ENCODE peak calls at places on chromosomes 11 and 22, in six cellular contexts. M, A, D, Y, F and L are unnamed samples. For H3K36me3 and H3K4me1, the result is how much of the 10 kb centered on the place peaks cover.

GRCh38 chr11:130839950-130840666 is 76.2 kb downstream of the SNX19 start:
- DNase-seq in M (no peak), A (no peak), D (no peak), Y (no peak), F (no peak), L (no peak)

GRCh38 chr11:48148749-48149148 is 67.9 kb upstream of the OR4B1 start:
- DNase-seq in M (no peak), A (no peak), D (no peak), Y (no peak), F (no peak), L (no peak)

GRCh38 chr11:9109858-9110731 is 18.7 kb upstream of the SCUBE2 start:
- DNase-seq in M (no peak), A (no peak), D (no peak), Y (peak), F (no peak), L (no peak)

GRCh38 chr22:43205261-43205691 is 18.3 kb upstream of the TTLL12 start:
- DNase-seq in M (no peak), A (no peak), D (no peak), Y (no peak), F (no peak), L (no peak)

GRCh38 chr22:44623771-44624510 is 78.1 kb upstream of the PRR5 start:
- DNase-seq in M (no peak), A (peak), D (no peak), Y (no peak), F (no peak), L (peak)

GRCh38 chr11:71065794-71066193 is 186.6 kb downstream of the SHANK2 start:
- DNase-seq in M (no peak), A (no peak), D (no peak), Y (no peak), F (no peak), L (no peak)

GRCh38 chr11:103789957-103790356 is 246.5 kb upstream of the DDI1 start:
- DNase-seq in M (no peak), A (no peak), D (no peak), Y (no peak), F (no peak), L (no peak)

GRCh38 chr11:20719821-20720220 is 50.4 kb downstream of the NELL1 start:
- DNase-seq in M (no peak), A (no peak), D (no peak), Y (no peak), F (no peak), L (no peak)

GRCh38 chr11:110089617-110090282 is 3.4 kb upstream of the ZC3H12C start:
- DNase-seq in M (no peak), A (no peak), D (no peak), Y (no peak), F (no peak), L (no peak)

GRCh38 chr11:44128729-44129128 is 33.3 kb downstream of the EXT2 start:
- DNase-seq in M (no peak), A (no peak), D (no peak), Y (no peak), F (no peak), L (no peak)

GRCh38 chr11:75597636-75598035 is 35.6 kb downstream of the SERPINH1 start:
- DNase-seq in M (no peak), A (peak), D (peak), Y (no peak), F (no peak), L (no peak)

GRCh38 chr11:66915046-66915832 is 42.9 kb downstream of the PC start:
- DNase-seq in M (no peak), A (peak), D (no peak), Y (no peak), F (no peak), L (no peak)

GRCh38 chr11:71435278-71435951 is 12.8 kb downstream of the DHCR7 start:
- DNase-seq in M (no peak), A (no peak), D (no peak), Y (no peak), F (no peak), L (no peak)

GRCh38 chr11:78606667-78607066 is 32.0 kb upstream of the NARS2 start:
- DNase-seq in M (no peak), A (no peak), D (no peak), Y (no peak), F (no peak), L (no peak)

GRCh38 chr11:112082729-112083128 is 3.8 kb downstream of the TIMM8B start:
- DNase-seq in M (no peak), A (no peak), D (no peak), Y (no peak), F (no peak), L (no peak)

GRCh38 chr11:119365071-119365591 is 16.4 kb downstream of the USP2 start:
- DNase-seq in M (no peak), A (no peak), D (no peak), Y (no peak), F (no peak), L (peak)

GRCh38 chr11:63595296-63595695 is 18.9 kb downstream of the PLAAT3 start:
- DNase-seq in M (no peak), A (no peak), D (no peak), Y (peak), F (no peak), L (no peak)

GRCh38 chr22:31230871-31231621 is 18.9 kb downstream of the LIMK2 start:
- DNase-seq in M (peak), A (peak), D (peak), Y (no peak), F (no peak), L (no peak)

GRCh38 chr11:32893947-32894827 is 1.6 kb downstream of the QSER1 start:
- DNase-seq in M (peak), A (peak), D (peak), Y (no peak), F (no peak), L (no peak)

GRCh38 chr11:71977743-71978418 is 20.8 kb upstream of the IL18BP start:
- DNase-seq in M (peak), A (peak), D (peak), Y (no peak), F (peak), L (no peak)

GRCh38 chr11:129785383-129786111 is 30.1 kb upstream of the TMEM45B start:
- DNase-seq in M (no peak), A (peak), D (peak), Y (no peak), F (no peak), L (no peak)

GRCh38 chr11:66454253-66454652 is 12.5 kb upstream of the PELI3 start:
- DNase-seq in M (no peak), A (no peak), D (no peak), Y (no peak), F (no peak), L (no peak)

GRCh38 chr22:44448271-44448780 is 49.7 kb downstream of the RTL6 start:
- DNase-seq in M (peak), A (no peak), D (no peak), Y (no peak), F (peak), L (peak)

GRCh38 chr11:88569342-88569741 is 231.8 kb upstream of the CTSC start:
- DNase-seq in M (no peak), A (no peak), D (no peak), Y (no peak), F (no peak), L (no peak)

GRCh38 chr22:45638834-45639746 is 32.5 kb upstream of the ATXN10 start:
- DNase-seq in M (peak), A (peak), D (peak), Y (no peak), F (peak), L (no peak)
- TF ChIP-seq POLR2AphosphoS5 in M (no peak), A (no peak), D (no peak), Y (peak), F (no peak), L (peak)

DNA sequence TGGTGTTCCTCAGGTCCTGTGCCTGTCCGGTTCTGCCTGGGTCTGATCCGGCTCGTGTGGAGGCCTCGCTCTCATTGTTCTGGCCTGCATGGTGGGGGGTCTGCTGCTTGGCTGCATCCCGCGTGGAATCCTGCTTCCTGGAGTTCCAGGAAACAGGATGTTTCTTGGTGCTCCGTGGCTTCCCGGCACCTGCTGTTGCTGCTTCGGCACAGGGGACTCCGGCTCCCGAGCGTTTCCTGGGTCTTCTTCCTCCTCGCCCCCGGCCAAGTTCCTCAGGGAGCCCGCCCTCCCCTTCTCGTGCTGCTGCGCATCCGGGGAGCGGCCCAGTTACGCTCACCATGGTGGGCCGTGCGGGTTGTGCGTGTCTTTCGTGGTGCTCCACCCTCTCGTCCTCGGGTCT is 29.9 kb downstream of the GLB1L2 start:
- DNase-seq in M (no peak), A (peak), D (no peak), Y (no peak), F (peak), L (peak)
- H3K36me3 ChIP-seq in M (under half), A (under half), D (under half), Y (under half), F (under half), L (under half)

DNA sequence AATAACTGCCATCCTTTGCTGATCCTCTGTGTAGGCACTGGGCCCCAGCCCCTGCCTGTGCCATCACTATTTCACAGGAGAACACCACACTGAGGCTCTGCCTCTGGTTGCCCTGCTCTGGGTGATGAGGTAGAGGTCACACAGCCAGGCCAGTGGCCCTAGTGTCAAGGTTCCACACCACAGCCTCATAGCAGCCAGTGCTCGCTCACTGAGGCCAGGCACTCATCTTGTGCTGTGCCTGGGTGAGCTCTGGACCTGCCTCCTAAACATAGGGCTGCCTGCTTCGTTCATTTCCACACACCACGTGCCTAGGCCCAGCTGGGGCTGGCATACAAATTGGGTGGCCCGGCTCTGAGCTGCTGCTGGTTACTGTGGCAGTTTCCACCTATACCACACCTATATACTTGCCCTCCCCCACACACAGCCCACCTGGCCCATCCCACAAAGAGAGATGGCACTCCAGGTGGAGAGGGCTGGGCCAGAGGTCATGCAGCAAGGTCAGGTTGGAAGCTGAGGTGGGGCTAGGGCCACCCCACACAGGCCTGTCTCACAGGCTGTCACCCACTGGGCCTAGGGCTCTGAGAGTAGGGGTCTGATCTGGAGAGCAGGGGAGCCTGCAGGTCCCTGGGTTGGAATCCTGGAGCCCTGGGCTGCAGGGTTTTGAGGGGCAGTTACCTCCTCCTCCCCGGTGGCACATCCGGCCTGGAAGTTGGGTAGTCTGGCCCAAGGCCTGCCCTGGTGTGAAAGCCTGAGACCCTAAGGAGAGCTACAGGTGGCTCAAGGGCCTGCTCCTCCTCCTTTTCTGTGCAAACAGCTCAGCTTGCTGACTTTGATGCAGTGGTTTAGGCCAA is 11.2 kb downstream of the KCNQ1OT1 start:
- DNase-seq in M (no peak), A (no peak), D (no peak), Y (no peak), F (peak), L (peak)
- H3K4me1 ChIP-seq in M (under half), A (half or more), D (half or more), Y (half or more), F (under half), L (under half)

GRCh38 chr11:81700061-81700460 is 1033.6 kb downstream of the FAM181B start:
- DNase-seq in M (no peak), A (no peak), D (no peak), Y (no peak), F (no peak), L (no peak)
- TF ChIP-seq POLR2AphosphoS5 in M (no peak), A (no peak), D (no peak), Y (no peak), F (no peak), L (no peak)